ENCODE peak calls at places on chromosomes 12 and 14, in six cellular contexts. B, I, S, F, Q and K are unnamed samples.

GRCh38 chr12:85504164-85504563 is 224.1 kb downstream of the ALX1 start:
- DNase-seq in S (no peak), B (no peak), Q (no peak), F (no peak), I (no peak), K (no peak)

GRCh38 chr12:88579572-88579940 is 715 bp downstream of the KITLG start:
- DNase-seq in B (peak), Q (no peak), I (peak), S (no peak), F (peak), K (peak)

GRCh38 chr12:53990311-53991076 is 5.5 kb downstream of the HOXC10 start:
- DNase-seq in F (no peak), I (no peak), Q (no peak), B (no peak), S (no peak), K (no peak)

GRCh38 chr12:102955926-102956737 is 1.3 kb upstream of the ASCL1 start:
- DNase-seq in I (peak), Q (no peak), F (no peak), B (no peak), S (no peak), K (no peak)

GRCh38 chr14:96285667-96286066 is 29.7 kb downstream of the BDKRB1 start:
- DNase-seq in F (no peak), S (no peak), Q (no peak), B (no peak), I (no peak), K (no peak)

GRCh38 chr14:76589246-76589645 is 172.0 kb upstream of the VASH1 start:
- DNase-seq in S (no peak), Q (no peak), I (no peak), B (no peak), F (no peak), K (peak)

GRCh38 chr12:126051611-126052107 is 986.4 kb downstream of the AACS start:
- DNase-seq in S (peak), B (peak), Q (no peak), I (no peak), F (no peak), K (peak)

GRCh38 chr14:24406416-24406815 is 7.6 kb downstream of the NYNRIN start:
- DNase-seq in S (no peak), F (no peak), I (no peak), B (no peak), Q (no peak), K (no peak)

GRCh38 chr14:87816421-87816820 is 176.6 kb downstream of the GALC start:
- DNase-seq in I (no peak), F (no peak), Q (no peak), B (no peak), S (no peak), K (no peak)

GRCh38 chr14:91154851-91155625 is 41.2 kb downstream of the DGLUCY start:
- DNase-seq in S (no peak), F (peak), B (peak), Q (no peak), I (no peak), K (peak)

GRCh38 chr12:15364221-15365170 is 42.2 kb downstream of the PTPRO start:
- DNase-seq in Q (no peak), F (no peak), I (no peak), B (peak), S (peak), K (peak)

GRCh38 chr12:47534695-47535094 is 171.1 kb downstream of the RPAP3 start:
- DNase-seq in F (no peak), Q (no peak), B (no peak), I (no peak), S (peak), K (peak)

GRCh38 chr12:126243814-126244213 is 1178.6 kb downstream of the AACS start:
- DNase-seq in S (no peak), B (no peak), Q (no peak), F (no peak), I (no peak), K (no peak)

GRCh38 chr12:113965951-113966797 is at the start of gene RBM19:
- DNase-seq in F (peak), I (peak), Q (peak), S (peak), B (peak), K (peak)

GRCh38 chr12:31204995-31205582 is 120.9 kb downstream of the SINHCAF start:
- DNase-seq in F (no peak), I (peak), Q (no peak), S (no peak), B (peak), K (peak)

GRCh38 chr12:1509703-1510395 is 84.5 kb downstream of the FBXL14 start:
- DNase-seq in B (no peak), Q (no peak), I (no peak), F (no peak), S (no peak), K (no peak)

GRCh38 chr14:69615471-69616407 is 4.3 kb downstream of the SUSD6 start:
- DNase-seq in S (peak), Q (no peak), F (no peak), I (peak), B (peak), K (peak)

GRCh38 chr12:43964966-43965365 is 129.1 kb downstream of the TMEM117 start:
- DNase-seq in S (peak), I (no peak), F (no peak), B (no peak), Q (no peak), K (no peak)

GRCh38 chr12:13437541-13437940 is 241.0 kb downstream of the EMP1 start:
- DNase-seq in Q (no peak), B (no peak), I (no peak), S (no peak), F (no peak), K (no peak)

GRCh38 chr12:101686176-101686575 is 11.3 kb upstream of the CHPT1 start:
- DNase-seq in I (no peak), S (no peak), Q (no peak), F (no peak), B (no peak), K (no peak)

GRCh38 chr12:85575115-85576096 is 260.8 kb downstream of the RASSF9 start:
- DNase-seq in S (peak), F (no peak), I (peak), B (peak), Q (no peak), K (peak)

GRCh38 chr12:21659383-21659782 is 1.7 kb upstream of the LDHB start:
- DNase-seq in Q (no peak), S (no peak), B (no peak), F (no peak), I (no peak), K (peak)

GRCh38 chr14:50762001-50762930 is 68.7 kb downstream of the NIN start:
- DNase-seq in S (no peak), I (peak), Q (no peak), F (no peak), B (no peak), K (peak)

GRCh38 chr12:52428121-52428520 is 6.0 kb downstream of the KRT75 start:
- DNase-seq in Q (no peak), F (no peak), B (no peak), S (no peak), I (no peak), K (no peak)
- TF ChIP-seq CTCF in Q (no peak), F (no peak), B (no peak), S (no peak), I (no peak), K (no peak)

GRCh38 chr12:121827351-121828099 is 23.7 kb downstream of the SETD1B start:
- DNase-seq in I (no peak), B (no peak), Q (no peak), S (no peak), F (no peak), K (no peak)
- TF ChIP-seq CTCF in I (no peak), B (no peak), Q (no peak), S (no peak), F (no peak), K (no peak)

GRCh38 chr12:130013771-130014484 is 110.1 kb upstream of the TMEM132D start:
- DNase-seq in B (peak), S (peak), Q (no peak), F (no peak), I (peak), K (peak)
- TF ChIP-seq CTCF in B (peak), S (peak), Q (peak), F (peak), I (peak), K (peak)

DNA sequence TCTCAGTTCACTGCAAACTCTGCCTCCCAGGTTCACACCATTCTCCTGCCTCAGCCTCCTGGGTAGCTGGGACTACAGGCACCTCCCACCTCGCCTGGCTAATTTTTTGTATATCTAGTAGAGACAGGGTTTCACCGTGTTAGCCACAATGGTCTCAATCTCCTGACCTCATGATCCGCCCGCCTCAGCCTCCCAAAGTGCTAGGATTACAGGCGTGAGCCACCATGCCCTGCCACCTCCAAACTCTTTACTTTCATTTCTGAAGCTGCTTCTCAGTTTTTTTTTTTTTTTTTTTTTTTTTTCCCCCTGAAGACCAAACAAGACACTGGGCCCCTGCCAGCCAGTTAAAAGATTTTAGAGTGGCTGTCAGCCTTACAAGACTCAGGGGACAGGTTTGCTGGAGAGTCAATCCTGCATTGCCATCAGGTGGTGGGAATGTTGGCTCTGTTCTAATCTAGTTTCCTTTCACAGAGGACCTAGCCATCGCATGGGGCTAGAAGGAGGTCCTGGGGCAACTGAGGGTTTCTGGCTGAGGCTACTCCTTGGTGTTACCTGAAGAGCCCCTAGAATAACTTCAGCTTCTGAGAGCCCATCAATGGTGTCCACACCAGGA is 37.4 kb upstream of the HIGD1C start:
- DNase-seq in I (no peak), Q (no peak), F (no peak), B (no peak), S (no peak), K (no peak)
- TF ChIP-seq CTCF in I (no peak), Q (no peak), F (no peak), B (no peak), S (no peak), K (no peak)